ENCODE peak calls at places on chromosomes 1 and 21, in four cellular contexts. S is GM12878, T is K562, N is HepG2. H is an unnamed sample.

GRCh38 chr1:46480959-46481646 is 8.5 kb upstream of the DMBX1 start:
- DNase-seq in S (no peak), T (peak; percentile 73), N (no peak), H (no peak)

GRCh38 chr1:19435851-19436465 is 49.4 kb downstream of the CAPZB start:
- DNase-seq in S (no peak), T (no peak), N (peak; percentile 44), H (no peak)

GRCh38 chr1:228282329-228283042 is 74.6 kb downstream of the OBSCN start:
- DNase-seq in S (no peak), T (no peak), N (no peak), H (peak; percentile 10)

GRCh38 chr1:1364266-1364665 is 5.9 kb upstream of the MXRA8 start:
- DNase-seq in S (no peak), T (no peak), N (no peak), H (no peak)

GRCh38 chr1:183270541-183271141 is 84.6 kb downstream of the LAMC2 start:
- DNase-seq in S (no peak), T (no peak), N (no peak), H (no peak)

GRCh38 chr1:32051706-32052105 is 21.0 kb upstream of the TMEM39B start:
- DNase-seq in S (no peak), T (no peak), N (no peak), H (no peak)

GRCh38 chr1:58618303-58618702 is 41.3 kb upstream of the TACSTD2 start:
- DNase-seq in S (no peak), T (no peak), N (no peak), H (no peak)

GRCh38 chr21:41497836-41498235 is 10.1 kb downstream of the TMPRSS2 start:
- DNase-seq in S (no peak), T (no peak), N (peak; percentile 58), H (no peak)

GRCh38 chr1:203284411-203285208 is 20.7 kb upstream of the BTG2 start:
- DNase-seq in S (no peak), T (no peak), N (no peak), H (no peak)

GRCh38 chr1:181485276-181486097 is 2.2 kb downstream of the CACNA1E start:
- DNase-seq in S (peak; percentile 53), T (no peak), N (no peak), H (peak; percentile 74)

GRCh38 chr21:41375875-41376274 is 14.0 kb downstream of the MX2 start:
- DNase-seq in S (no peak), T (no peak), N (no peak), H (no peak)

GRCh38 chr1:8858888-8859706 is 19.4 kb downstream of the ENO1 start:
- DNase-seq in S (no peak), T (peak; percentile 83), N (peak; percentile 60), H (peak; percentile 47)

GRCh38 chr1:178192686-178193085 is 98.8 kb downstream of the RASAL2 start:
- DNase-seq in S (no peak), T (no peak), N (no peak), H (no peak)

GRCh38 chr21:24045775-24046215 is 1561.5 kb downstream of the MRPL39 start:
- DNase-seq in S (no peak), T (peak; percentile 10), N (no peak), H (peak; percentile 9)

GRCh38 chr1:11204396-11205190 is 15.4 kb downstream of the ANGPTL7 start:
- DNase-seq in S (no peak), T (no peak), N (no peak), H (no peak)

GRCh38 chr1:7093297-7093696 is 308.0 kb downstream of the CAMTA1 start:
- DNase-seq in S (no peak), T (peak; percentile 13), N (no peak), H (no peak)

GRCh38 chr1:91697322-91698260 is 188.4 kb downstream of the TGFBR3 start:
- DNase-seq in S (peak; percentile 24), T (no peak), N (no peak), H (no peak)

GRCh38 chr1:226402615-226403521 is 5.0 kb downstream of the PARP1 start:
- DNase-seq in S (no peak), T (no peak), N (no peak), H (no peak)

GRCh38 chr1:223483511-223483910 is 90.3 kb downstream of the CCDC185 start:
- DNase-seq in S (no peak), T (no peak), N (no peak), H (no peak)

GRCh38 chr1:147243228-147243685 is 773 bp downstream of the CHD1L start:
- DNase-seq in S (no peak), T (peak; percentile 60), N (peak; percentile 24), H (peak; percentile 47)

GRCh38 chr1:159987186-159987585 is 33.1 kb upstream of the SLAMF9 start:
- DNase-seq in S (no peak), T (no peak), N (no peak), H (no peak)

GRCh38 chr1:25054526-25054925 is 124.5 kb upstream of the RUNX3 start:
- DNase-seq in S (no peak), T (no peak), N (no peak), H (no peak)

GRCh38 chr1:173205146-173206051 is 1.7 kb downstream of the TNFSF4 start:
- DNase-seq in S (no peak), T (no peak), N (peak; percentile 88), H (no peak)

GRCh38 chr1:2999571-2999970 is 21.7 kb upstream of the ACTRT2 start:
- DNase-seq in S (no peak), T (no peak), N (no peak), H (no peak)

GRCh38 chr1:99570486-99571089 is 75.3 kb upstream of the PALMD start:
- DNase-seq in S (no peak), T (no peak), N (no peak), H (no peak)

GRCh38 chr1:99571092-99571734 is 74.7 kb upstream of the PALMD start:
- DNase-seq in S (no peak), T (no peak), N (no peak), H (no peak)

DNA sequence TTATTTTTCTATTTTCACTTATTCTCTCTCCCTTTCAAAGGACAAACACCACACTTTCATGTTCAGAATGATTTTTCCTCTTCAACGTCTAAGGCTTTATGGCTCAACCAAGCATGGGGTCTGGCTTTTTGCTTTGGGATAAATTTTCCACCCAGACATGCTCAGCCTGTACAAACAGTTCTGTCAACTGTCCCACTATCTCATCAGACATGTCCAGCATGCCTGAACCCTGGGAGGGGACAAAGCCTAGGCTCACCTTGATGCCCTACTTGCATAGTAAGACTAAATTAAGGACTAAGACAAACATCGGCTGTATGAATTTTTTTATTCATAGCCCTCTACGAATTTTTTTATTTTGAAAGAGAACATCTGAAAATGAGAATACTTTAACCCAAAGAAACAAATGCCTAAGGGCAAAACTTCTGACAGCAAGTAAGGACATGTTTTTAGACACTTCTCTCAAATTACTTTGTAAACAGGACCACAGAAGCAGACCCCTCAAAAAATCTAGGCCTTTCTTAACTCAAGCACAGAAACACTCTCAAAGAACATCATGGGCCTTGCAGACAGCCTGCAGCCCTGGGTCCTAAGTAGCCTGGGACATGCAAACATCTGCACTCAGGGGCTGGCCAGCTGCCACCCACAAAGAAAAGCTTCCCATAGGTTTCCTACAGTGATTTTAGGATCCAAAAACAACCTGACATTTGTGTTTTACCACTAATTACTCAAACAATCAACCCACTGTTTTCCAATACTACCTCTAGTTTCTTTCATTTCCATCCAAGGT is 72.3 kb upstream of the PALMD start:
- DNase-seq in S (no peak), T (no peak), N (no peak), H (no peak)
- TF ChIP-seq CREM in S (no peak), T (no peak), N (no peak), H (no peak)

DNA sequence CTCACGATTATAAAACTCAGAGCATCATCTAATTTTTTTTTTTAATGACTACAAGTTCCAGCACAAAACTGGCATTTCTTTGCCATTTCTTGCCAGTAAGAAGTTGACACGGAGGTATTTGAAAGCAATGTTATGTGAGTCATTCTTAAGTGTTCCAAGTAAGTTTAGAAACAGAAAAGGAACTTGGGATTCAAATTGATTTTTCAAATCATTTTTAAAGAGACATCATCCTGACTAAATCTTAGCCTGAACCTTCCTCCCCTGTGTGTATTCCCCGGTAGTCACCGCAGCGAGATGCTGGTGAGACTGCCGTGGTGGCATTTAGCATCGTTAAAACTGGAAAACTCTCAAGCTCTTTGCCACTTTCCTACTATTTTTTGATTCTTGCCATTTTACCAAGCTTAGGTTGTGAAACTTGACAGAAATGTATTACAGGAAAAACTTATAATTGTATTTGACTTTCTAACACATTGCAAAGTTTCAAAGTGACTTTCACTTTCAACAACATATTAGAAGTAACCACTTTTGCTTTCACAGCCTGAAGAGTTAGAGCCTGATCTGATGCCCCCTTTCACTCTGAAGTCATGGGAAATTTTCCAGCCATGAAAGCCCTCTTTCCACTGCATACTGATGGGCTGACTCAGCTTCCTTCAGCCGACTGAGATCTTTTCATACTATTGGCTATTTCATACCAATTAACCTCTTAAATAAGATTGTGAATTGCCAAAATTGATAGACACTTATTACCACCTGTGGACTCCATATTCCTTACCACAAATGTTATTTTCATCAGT is 61.4 kb downstream of the OLFML2B start:
- DNase-seq in S (peak; percentile 70), T (no peak), N (no peak), H (no peak)
- TF ChIP-seq CREM in S (no peak), T (no peak), N (no peak), H (no peak)

DNA sequence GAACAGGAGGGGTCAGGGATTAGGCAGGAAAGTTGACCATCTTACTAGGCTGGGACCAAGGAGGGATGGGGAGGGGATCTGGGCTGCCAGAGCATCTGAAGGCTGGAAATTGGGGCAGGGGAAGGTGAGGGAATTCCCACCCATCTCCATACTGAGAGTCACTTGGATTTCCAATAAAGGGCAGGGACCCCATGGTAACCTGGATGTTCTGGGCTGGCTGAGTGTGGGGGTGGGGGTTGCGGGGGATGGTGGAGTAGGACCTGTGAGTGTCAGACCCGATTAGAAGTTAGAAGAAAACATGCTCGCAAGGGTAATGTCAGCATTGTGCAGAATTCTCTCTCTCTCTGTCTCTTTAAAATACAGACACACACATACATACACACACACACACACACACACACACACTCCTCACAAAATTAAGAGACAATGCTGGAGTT is 40.0 kb upstream of the EPS15 start:
- DNase-seq in S (no peak), T (peak; percentile 40), N (no peak), H (no peak)
- TF ChIP-seq CREM in S (no peak), T (no peak), N (no peak), H (no peak)

GRCh38 chr1:85372683-85373446 is 92.1 kb downstream of the DDAH1 start:
- DNase-seq in S (no peak), T (no peak), N (peak; percentile 22), H (no peak)
- TF ChIP-seq CREM in S (no peak), T (no peak), N (no peak), H (no peak)

DNA sequence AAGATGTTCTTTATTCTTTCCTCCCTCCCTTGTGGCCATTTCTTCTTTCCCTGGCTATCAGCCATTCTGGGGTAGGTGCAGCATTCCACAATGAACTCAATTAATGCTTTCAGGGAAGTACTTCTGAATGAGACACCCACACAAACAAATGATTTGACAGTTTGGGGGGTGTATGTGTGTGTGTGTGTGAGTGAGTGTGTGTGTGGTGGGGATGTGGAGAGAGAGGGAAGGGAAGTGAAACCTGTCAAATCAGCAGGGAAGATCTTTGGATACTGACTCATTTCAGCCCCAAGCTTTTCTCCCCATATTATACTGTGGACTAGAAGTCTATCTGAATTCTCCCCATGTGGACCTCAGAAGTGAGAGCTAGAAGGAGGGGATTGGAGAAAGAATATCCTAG is 154.9 kb upstream of the CD34 start:
- DNase-seq in S (peak; percentile 5), T (no peak), N (no peak), H (no peak)
- TF ChIP-seq CREM in S (no peak), T (no peak), N (no peak), H (no peak)

DNA sequence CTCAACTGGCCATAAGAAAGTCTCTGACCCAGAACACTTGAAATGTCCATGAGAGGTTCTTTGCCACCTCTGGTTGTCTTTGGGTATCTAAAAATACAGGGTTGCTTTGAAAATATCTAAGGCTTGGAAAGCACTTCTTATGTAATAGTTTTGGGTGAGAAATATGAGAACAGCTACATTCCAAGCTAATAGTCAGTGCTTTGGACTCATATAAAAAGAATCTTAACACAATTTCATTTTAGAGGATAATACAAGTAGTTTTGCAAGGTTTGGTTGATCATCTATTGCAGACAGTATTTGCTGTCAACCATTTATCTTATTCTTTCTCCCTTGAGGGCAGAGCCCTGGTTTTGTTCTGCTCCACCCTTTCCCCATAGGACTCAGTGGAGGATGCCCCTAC is 207.5 kb downstream of the KCNK2 start:
- DNase-seq in S (no peak), T (no peak), N (no peak), H (no peak)
- TF ChIP-seq CREM in S (no peak), T (no peak), N (no peak), H (no peak)